ENCODE peak calls at places on chromosomes 12 and 14, in ten cellular contexts. One of them, this sample, is unnamed.

GRCh38 chr12:95336387-95337067 is 118.9 kb downstream of the VEZT start:
- DNase-seq in right cardiac atrium: peak
- DNase-seq in endodermal cell: peak
- DNase-seq in HCT116: peak
- DNase-seq in mesendoderm: peak
- DNase-seq in psoas muscle: peak
- DNase-seq in OCI-LY7: peak
- DNase-seq in CD8-positive, alpha-beta memory T cell: no peak
- DNase-seq in fibroblast of lung: peak
- DNase-seq in MM.1S: no peak
- DNase-seq in this sample: peak

GRCh38 chr12:94277426-94278000 is 129.1 kb downstream of the PLXNC1 start:
- DNase-seq in right cardiac atrium: no peak
- DNase-seq in endodermal cell: peak
- DNase-seq in HCT116: no peak
- DNase-seq in mesendoderm: no peak
- DNase-seq in psoas muscle: no peak
- DNase-seq in OCI-LY7: no peak
- DNase-seq in CD8-positive, alpha-beta memory T cell: no peak
- DNase-seq in fibroblast of lung: peak
- DNase-seq in MM.1S: no peak
- DNase-seq in this sample: peak

GRCh38 chr14:41785696-41786095 is 179.0 kb downstream of the LRFN5 start:
- DNase-seq in right cardiac atrium: no peak
- DNase-seq in endodermal cell: peak
- DNase-seq in HCT116: no peak
- DNase-seq in mesendoderm: peak
- DNase-seq in psoas muscle: no peak
- DNase-seq in OCI-LY7: no peak
- DNase-seq in CD8-positive, alpha-beta memory T cell: no peak
- DNase-seq in fibroblast of lung: no peak
- DNase-seq in MM.1S: no peak
- DNase-seq in this sample: no peak

GRCh38 chr14:54038724-54039123 is 82.1 kb upstream of the BMP4 start:
- DNase-seq in right cardiac atrium: no peak
- DNase-seq in endodermal cell: no peak
- DNase-seq in HCT116: no peak
- DNase-seq in mesendoderm: no peak
- DNase-seq in psoas muscle: no peak
- DNase-seq in OCI-LY7: no peak
- DNase-seq in CD8-positive, alpha-beta memory T cell: no peak
- DNase-seq in fibroblast of lung: no peak
- DNase-seq in MM.1S: no peak
- DNase-seq in this sample: no peak

GRCh38 chr12:44930972-44931600 is 55.0 kb upstream of the NELL2 start:
- DNase-seq in right cardiac atrium: no peak
- DNase-seq in endodermal cell: no peak
- DNase-seq in HCT116: peak
- DNase-seq in mesendoderm: peak
- DNase-seq in psoas muscle: no peak
- DNase-seq in OCI-LY7: peak
- DNase-seq in CD8-positive, alpha-beta memory T cell: no peak
- DNase-seq in fibroblast of lung: peak
- DNase-seq in MM.1S: peak
- DNase-seq in this sample: no peak

GRCh38 chr12:53255993-53256392 is 12.1 kb upstream of the ESPL1 start:
- DNase-seq in right cardiac atrium: no peak
- DNase-seq in endodermal cell: no peak
- DNase-seq in HCT116: no peak
- DNase-seq in mesendoderm: no peak
- DNase-seq in psoas muscle: no peak
- DNase-seq in OCI-LY7: peak
- DNase-seq in CD8-positive, alpha-beta memory T cell: no peak
- DNase-seq in fibroblast of lung: no peak
- DNase-seq in MM.1S: no peak
- DNase-seq in this sample: no peak

GRCh38 chr12:107328442-107329133 is 235.2 kb upstream of the CRY1 start:
- DNase-seq in right cardiac atrium: no peak
- DNase-seq in endodermal cell: peak
- DNase-seq in HCT116: no peak
- DNase-seq in mesendoderm: peak
- DNase-seq in psoas muscle: no peak
- DNase-seq in OCI-LY7: no peak
- DNase-seq in CD8-positive, alpha-beta memory T cell: no peak
- DNase-seq in fibroblast of lung: peak
- DNase-seq in MM.1S: no peak
- DNase-seq in this sample: no peak

GRCh38 chr12:82645414-82645813 is 41.3 kb upstream of the TMTC2 start:
- DNase-seq in right cardiac atrium: no peak
- DNase-seq in endodermal cell: no peak
- DNase-seq in HCT116: no peak
- DNase-seq in mesendoderm: no peak
- DNase-seq in psoas muscle: no peak
- DNase-seq in OCI-LY7: no peak
- DNase-seq in CD8-positive, alpha-beta memory T cell: no peak
- DNase-seq in fibroblast of lung: no peak
- DNase-seq in MM.1S: no peak
- DNase-seq in this sample: no peak

GRCh38 chr12:40208707-40209106 is 16.1 kb upstream of the LRRK2 start:
- DNase-seq in right cardiac atrium: peak
- DNase-seq in endodermal cell: no peak
- DNase-seq in HCT116: no peak
- DNase-seq in mesendoderm: no peak
- DNase-seq in psoas muscle: no peak
- DNase-seq in OCI-LY7: peak
- DNase-seq in CD8-positive, alpha-beta memory T cell: no peak
- DNase-seq in fibroblast of lung: no peak
- DNase-seq in MM.1S: peak
- DNase-seq in this sample: no peak

GRCh38 chr12:40211185-40211584 is 13.6 kb upstream of the LRRK2 start:
- DNase-seq in right cardiac atrium: no peak
- DNase-seq in endodermal cell: no peak
- DNase-seq in HCT116: no peak
- DNase-seq in mesendoderm: no peak
- DNase-seq in psoas muscle: no peak
- DNase-seq in OCI-LY7: no peak
- DNase-seq in CD8-positive, alpha-beta memory T cell: no peak
- DNase-seq in fibroblast of lung: no peak
- DNase-seq in MM.1S: no peak
- DNase-seq in this sample: no peak

GRCh38 chr12:40212566-40212965 is 12.2 kb upstream of the LRRK2 start:
- DNase-seq in right cardiac atrium: no peak
- DNase-seq in endodermal cell: no peak
- DNase-seq in HCT116: no peak
- DNase-seq in mesendoderm: no peak
- DNase-seq in psoas muscle: no peak
- DNase-seq in OCI-LY7: peak
- DNase-seq in CD8-positive, alpha-beta memory T cell: no peak
- DNase-seq in fibroblast of lung: no peak
- DNase-seq in MM.1S: no peak
- DNase-seq in this sample: no peak

GRCh38 chr12:40207551-40207950 is 17.2 kb upstream of the LRRK2 start:
- DNase-seq in right cardiac atrium: no peak
- DNase-seq in endodermal cell: no peak
- DNase-seq in HCT116: no peak
- DNase-seq in mesendoderm: no peak
- DNase-seq in psoas muscle: no peak
- DNase-seq in OCI-LY7: no peak
- DNase-seq in CD8-positive, alpha-beta memory T cell: no peak
- DNase-seq in fibroblast of lung: no peak
- DNase-seq in MM.1S: no peak
- DNase-seq in this sample: no peak

GRCh38 chr12:40209886-40210285 is 14.9 kb upstream of the LRRK2 start:
- DNase-seq in right cardiac atrium: no peak
- DNase-seq in endodermal cell: no peak
- DNase-seq in HCT116: no peak
- DNase-seq in mesendoderm: no peak
- DNase-seq in psoas muscle: no peak
- DNase-seq in OCI-LY7: no peak
- DNase-seq in CD8-positive, alpha-beta memory T cell: no peak
- DNase-seq in fibroblast of lung: no peak
- DNase-seq in MM.1S: no peak
- DNase-seq in this sample: no peak
- H3K27ac ChIP-seq in right cardiac atrium: no peak
- H3K27ac ChIP-seq in endodermal cell: no peak
- H3K27ac ChIP-seq in HCT116: no peak
- H3K27ac ChIP-seq in mesendoderm: no peak
- H3K27ac ChIP-seq in psoas muscle: no peak
- H3K27ac ChIP-seq in OCI-LY7: no peak
- H3K27ac ChIP-seq in CD8-positive, alpha-beta memory T cell: no peak
- H3K27ac ChIP-seq in fibroblast of lung: no peak
- H3K27ac ChIP-seq in MM.1S: no peak
- H3K27ac ChIP-seq in this sample: no peak

DNA sequence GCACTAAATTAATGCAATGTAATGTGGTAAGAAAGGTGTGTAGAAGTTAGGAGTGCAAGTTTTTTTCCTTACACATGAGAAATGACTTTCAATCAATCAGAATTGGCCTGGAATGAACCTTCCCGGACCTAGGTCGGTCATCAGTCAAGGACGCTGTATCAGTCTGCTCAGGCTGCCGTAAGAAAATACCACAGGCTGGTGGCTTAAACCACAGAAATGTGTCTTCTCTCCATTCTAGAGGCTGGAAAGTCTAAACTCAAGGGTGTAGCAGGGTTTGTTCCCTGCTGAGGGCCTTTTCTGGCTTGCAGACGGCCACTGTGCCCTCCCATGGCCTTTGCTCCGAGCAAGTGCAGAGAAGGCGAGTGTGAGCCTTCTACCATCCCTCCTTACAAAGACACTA is 86.6 kb upstream of the DYNC1H1 start:
- DNase-seq in right cardiac atrium: no peak
- DNase-seq in endodermal cell: no peak
- DNase-seq in HCT116: no peak
- DNase-seq in mesendoderm: no peak
- DNase-seq in psoas muscle: no peak
- DNase-seq in OCI-LY7: no peak
- DNase-seq in CD8-positive, alpha-beta memory T cell: no peak
- DNase-seq in fibroblast of lung: peak
- DNase-seq in MM.1S: no peak
- DNase-seq in this sample: no peak
- H3K4me3 ChIP-seq in right cardiac atrium: no peak
- H3K4me3 ChIP-seq in endodermal cell: no peak
- H3K4me3 ChIP-seq in HCT116: no peak
- H3K4me3 ChIP-seq in mesendoderm: no peak
- H3K4me3 ChIP-seq in psoas muscle: no peak
- H3K4me3 ChIP-seq in OCI-LY7: peak
- H3K4me3 ChIP-seq in CD8-positive, alpha-beta memory T cell: no peak
- H3K4me3 ChIP-seq in fibroblast of lung: no peak
- H3K4me3 ChIP-seq in MM.1S: no peak
- H3K4me3 ChIP-seq in this sample: no peak

DNA sequence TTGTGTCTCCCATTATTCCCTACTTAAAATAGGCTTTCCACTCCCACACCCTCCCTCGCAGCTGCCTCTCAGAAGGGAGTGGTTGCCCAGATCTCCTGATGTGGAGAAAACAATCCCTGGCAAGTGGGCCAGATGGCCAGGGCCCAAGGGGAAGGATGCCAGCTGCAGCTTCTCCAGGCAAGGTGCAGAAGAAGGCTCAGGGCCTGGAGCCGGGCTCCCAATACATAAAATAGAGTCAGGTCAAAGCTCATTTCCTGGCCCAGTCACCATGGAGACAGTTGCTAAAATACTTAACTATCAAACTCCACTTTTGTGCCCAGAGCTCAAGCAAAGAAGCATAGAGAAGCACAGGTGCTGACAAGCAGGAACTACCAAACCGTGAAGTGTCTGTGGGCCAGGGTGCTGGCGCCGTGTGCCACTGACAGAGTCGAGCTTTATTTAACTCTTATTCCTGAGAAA is 45.7 kb upstream of the ITPR2 start:
- DNase-seq in right cardiac atrium: peak
- DNase-seq in endodermal cell: no peak
- DNase-seq in HCT116: no peak
- DNase-seq in mesendoderm: no peak
- DNase-seq in psoas muscle: peak
- DNase-seq in OCI-LY7: peak
- DNase-seq in CD8-positive, alpha-beta memory T cell: no peak
- DNase-seq in fibroblast of lung: peak
- DNase-seq in MM.1S: peak
- DNase-seq in this sample: peak
- H3K27ac ChIP-seq in right cardiac atrium: no peak
- H3K27ac ChIP-seq in endodermal cell: no peak
- H3K27ac ChIP-seq in HCT116: no peak
- H3K27ac ChIP-seq in mesendoderm: no peak
- H3K27ac ChIP-seq in psoas muscle: peak
- H3K27ac ChIP-seq in OCI-LY7: peak
- H3K27ac ChIP-seq in CD8-positive, alpha-beta memory T cell: no peak
- H3K27ac ChIP-seq in fibroblast of lung: no peak
- H3K27ac ChIP-seq in MM.1S: peak
- H3K27ac ChIP-seq in this sample: no peak

GRCh38 chr12:788288-788687 is 35.9 kb downstream of the WNK1 start:
- DNase-seq in right cardiac atrium: no peak
- DNase-seq in endodermal cell: no peak
- DNase-seq in HCT116: no peak
- DNase-seq in mesendoderm: no peak
- DNase-seq in psoas muscle: no peak
- DNase-seq in OCI-LY7: no peak
- DNase-seq in CD8-positive, alpha-beta memory T cell: no peak
- DNase-seq in fibroblast of lung: no peak
- DNase-seq in MM.1S: no peak
- DNase-seq in this sample: no peak

GRCh38 chr12:790608-791007 is 38.2 kb downstream of the WNK1 start:
- DNase-seq in right cardiac atrium: no peak
- DNase-seq in endodermal cell: no peak
- DNase-seq in HCT116: no peak
- DNase-seq in mesendoderm: no peak
- DNase-seq in psoas muscle: no peak
- DNase-seq in OCI-LY7: no peak
- DNase-seq in CD8-positive, alpha-beta memory T cell: no peak
- DNase-seq in fibroblast of lung: no peak
- DNase-seq in MM.1S: no peak
- DNase-seq in this sample: no peak

GRCh38 chr12:790253-790563 is 37.8 kb downstream of the WNK1 start:
- DNase-seq in right cardiac atrium: no peak
- DNase-seq in endodermal cell: no peak
- DNase-seq in HCT116: no peak
- DNase-seq in mesendoderm: no peak
- DNase-seq in psoas muscle: no peak
- DNase-seq in OCI-LY7: no peak
- DNase-seq in CD8-positive, alpha-beta memory T cell: no peak
- DNase-seq in fibroblast of lung: no peak
- DNase-seq in MM.1S: no peak
- DNase-seq in this sample: no peak

GRCh38 chr12:795305-795704 is 42.9 kb downstream of the WNK1 start:
- DNase-seq in right cardiac atrium: no peak
- DNase-seq in endodermal cell: no peak
- DNase-seq in HCT116: no peak
- DNase-seq in mesendoderm: peak
- DNase-seq in psoas muscle: no peak
- DNase-seq in OCI-LY7: no peak
- DNase-seq in CD8-positive, alpha-beta memory T cell: no peak
- DNase-seq in fibroblast of lung: no peak
- DNase-seq in MM.1S: no peak
- DNase-seq in this sample: no peak

DNA sequence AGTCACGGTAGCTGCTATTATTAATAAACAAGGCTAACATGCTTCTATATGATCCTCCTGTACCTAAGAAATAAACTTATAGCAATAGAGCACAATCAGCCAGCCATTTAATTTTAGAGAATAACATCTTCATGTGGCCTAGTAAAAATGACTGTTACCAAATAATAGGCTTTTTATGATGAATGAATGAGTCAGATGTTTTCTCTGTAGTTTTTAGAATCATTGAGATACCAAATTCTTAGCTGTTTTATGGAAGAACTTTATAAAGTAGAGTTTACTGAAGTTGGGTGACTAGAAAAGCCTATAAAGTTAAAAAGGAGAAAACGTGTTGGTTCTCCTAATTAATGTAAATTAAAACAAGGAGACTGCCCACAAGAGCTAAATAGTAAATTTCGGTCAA is 40.7 kb downstream of the WNK1 start:
- DNase-seq in right cardiac atrium: no peak
- DNase-seq in endodermal cell: no peak
- DNase-seq in HCT116: no peak
- DNase-seq in mesendoderm: no peak
- DNase-seq in psoas muscle: no peak
- DNase-seq in OCI-LY7: no peak
- DNase-seq in CD8-positive, alpha-beta memory T cell: no peak
- DNase-seq in fibroblast of lung: no peak
- DNase-seq in MM.1S: no peak
- DNase-seq in this sample: no peak
- H3K4me3 ChIP-seq in right cardiac atrium: no peak
- H3K4me3 ChIP-seq in endodermal cell: no peak
- H3K4me3 ChIP-seq in HCT116: no peak
- H3K4me3 ChIP-seq in mesendoderm: no peak
- H3K4me3 ChIP-seq in psoas muscle: no peak
- H3K4me3 ChIP-seq in OCI-LY7: no peak
- H3K4me3 ChIP-seq in CD8-positive, alpha-beta memory T cell: no peak
- H3K4me3 ChIP-seq in fibroblast of lung: no peak
- H3K4me3 ChIP-seq in MM.1S: no peak
- H3K4me3 ChIP-seq in this sample: no peak

This sample was measured in ovary.